ENCODE peak calls at places on chromosomes 16 and 17, in five cellular contexts. C is A549, N is K562, M is GM12878, E is H1. T is an unnamed sample.
A peak's percentile ranks its signal among the peaks of the same experiment; 100 is the strongest.

GRCh38 chr17:70913086-70913485 is 743.8 kb downstream of the KCNJ2 start:
- DNase-seq in E (no peak), M (no peak), N (no peak), C (no peak), T (no peak)

GRCh38 chr17:59561042-59561441 is 4.4 kb upstream of the DHX40 start:
- DNase-seq in N (peak; percentile 71), E (no peak), M (no peak), C (peak; percentile 56), T (peak; percentile 49)

GRCh38 chr16:35252356-35252936 is 1793.0 kb downstream of the TP53TG3F start:
- DNase-seq in C (no peak), N (no peak), E (no peak), M (no peak), T (no peak)

GRCh38 chr17:8506145-8506544 is 70.5 kb downstream of the NDEL1 start:
- DNase-seq in N (no peak), C (no peak), E (no peak), M (no peak), T (no peak)

GRCh38 chr16:48617104-48617503 is 7.1 kb upstream of the N4BP1 start:
- DNase-seq in E (no peak), N (no peak), M (no peak), C (no peak), T (no peak)

GRCh38 chr16:86862596-86862995 is 284.2 kb downstream of the FOXL1 start:
- DNase-seq in E (no peak), C (no peak), N (no peak), M (no peak), T (no peak)

GRCh38 chr17:18246880-18247612 is 11.5 kb downstream of the FLII start:
- DNase-seq in M (no peak), E (peak; percentile 98), N (peak; percentile 89), C (peak; percentile 86), T (no peak)

GRCh38 chr16:86752582-86753175 is 174.3 kb downstream of the FOXL1 start:
- DNase-seq in E (no peak), M (no peak), N (peak; percentile 14), C (no peak), T (no peak)

GRCh38 chr17:32551186-32551955 is 64.6 kb downstream of the CDK5R1 start:
- DNase-seq in C (no peak), N (no peak), E (no peak), M (peak; percentile 71), T (no peak)

GRCh38 chr16:57802635-57803412 is 533 bp upstream of the KIFC3 start:
- DNase-seq in E (peak; percentile 62), N (peak; percentile 69), M (no peak), C (no peak), T (peak; percentile 67)

GRCh38 chr17:80761421-80761871 is 216.8 kb downstream of the RPTOR start:
- DNase-seq in M (no peak), E (no peak), C (peak; percentile 55), N (no peak), T (no peak)

GRCh38 chr16:69188716-69189115 is 1.8 kb downstream of the SNTB2 start:
- DNase-seq in M (no peak), E (no peak), N (no peak), C (peak; percentile 18), T (no peak)

GRCh38 chr16:24847358-24847664 is 1.5 kb downstream of the SLC5A11 start:
- DNase-seq in E (no peak), N (no peak), M (no peak), C (no peak), T (no peak)

GRCh38 chr17:1639549-1639948 is 6.0 kb downstream of the SCARF1 start:
- DNase-seq in E (no peak), C (no peak), M (no peak), N (no peak), T (no peak)

GRCh38 chr17:82693168-82693867 is 5.2 kb downstream of the RAB40B start:
- DNase-seq in N (no peak), E (no peak), M (no peak), C (no peak), T (no peak)

GRCh38 chr16:75486014-75486404 is 9.2 kb downstream of the CHST6 start:
- DNase-seq in E (no peak), C (no peak), M (no peak), N (no peak), T (no peak)

GRCh38 chr16:10494343-10495030 is 85.9 kb downstream of the EMP2 start:
- DNase-seq in E (no peak), C (no peak), N (no peak), M (no peak), T (no peak)

GRCh38 chr17:3704931-3705717 is 9.2 kb upstream of the P2RX5 start:
- DNase-seq in E (no peak), C (no peak), M (no peak), N (no peak), T (no peak)

GRCh38 chr17:3715296-3715695 is 8.4 kb upstream of the HASPIN start:
- DNase-seq in M (no peak), C (no peak), N (no peak), E (no peak), T (no peak)

GRCh38 chr17:3712811-3713463 is 10.8 kb upstream of the HASPIN start:
- DNase-seq in E (no peak), N (peak; percentile 55), C (no peak), M (peak; percentile 37), T (no peak)

GRCh38 chr17:3710951-3711383 is 12.7 kb upstream of the HASPIN start:
- DNase-seq in M (peak; percentile 100), C (no peak), N (no peak), E (no peak), T (no peak)
- TF ChIP-seq RFX5 in M (no peak), C (no peak), N (no peak), E (no peak), T (no peak)

GRCh38 chr16:85187447-85187846 is 75.2 kb upstream of the CIBAR2 start:
- DNase-seq in E (peak; percentile 69), M (no peak), N (no peak), C (no peak), T (no peak)
- TF ChIP-seq KDM1A in E (no peak), M (no peak), N (no peak), C (no peak), T (no peak)

GRCh38 chr17:76121932-76122383 is 18.4 kb upstream of the EXOC7 start:
- DNase-seq in C (no peak), N (no peak), E (peak; percentile 79), M (no peak), T (no peak)
- TF ChIP-seq RFX5 in C (no peak), N (no peak), E (no peak), M (no peak), T (no peak)

GRCh38 chr16:4379001-4379688 is 7.5 kb downstream of the VASN start:
- DNase-seq in M (no peak), C (no peak), N (no peak), E (no peak), T (no peak)
- TF ChIP-seq KDM1A in M (no peak), C (no peak), N (no peak), E (no peak), T (no peak)

GRCh38 chr17:44759916-44760243 is 1.1 kb downstream of the ADAM11 start:
- DNase-seq in N (no peak), M (no peak), C (no peak), E (peak; percentile 50), T (no peak)

GRCh38 chr17:44757918-44758413 is 822 bp upstream of the ADAM11 start:
- DNase-seq in E (no peak), N (no peak), M (no peak), C (no peak), T (no peak)

GRCh38 chr17:44760474-44761308 is 1.9 kb downstream of the ADAM11 start:
- DNase-seq in C (no peak), N (no peak), E (no peak), M (no peak), T (no peak)

GRCh38 chr17:44758414-44759095 is at the start of gene ADAM11:
- DNase-seq in C (peak; percentile 74), N (no peak), M (no peak), E (peak; percentile 80), T (no peak)

GRCh38 chr17:44759096-44759915 is 518 bp downstream of the ADAM11 start:
- DNase-seq in N (no peak), E (no peak), M (no peak), C (no peak), T (no peak)
- TF ChIP-seq RFX5 in N (no peak), E (no peak), M (no peak), C (no peak), T (no peak)

DNA sequence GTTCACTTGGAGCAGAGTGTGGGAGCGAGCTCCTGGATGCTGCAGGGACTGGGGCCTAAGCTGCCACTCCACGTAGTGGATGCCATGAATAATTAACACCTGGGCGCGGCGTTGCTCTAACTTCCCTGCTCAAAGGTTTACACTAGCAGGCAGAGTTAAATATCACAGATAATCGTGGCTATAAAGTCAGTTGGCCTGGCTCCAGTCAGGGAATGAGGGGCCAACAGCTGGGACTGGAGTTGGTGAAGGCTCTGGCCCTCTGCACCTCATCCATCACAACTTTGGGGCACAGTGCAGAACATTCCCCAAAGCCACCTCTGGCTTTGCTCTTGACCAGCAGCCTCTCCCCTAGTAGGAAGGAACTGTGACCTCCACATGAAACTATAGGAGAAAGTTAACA is 10.9 kb downstream of the HOXB4 start:
- DNase-seq in N (no peak), M (no peak), C (no peak), E (no peak), T (no peak)
- TF ChIP-seq KDM1A in N (no peak), M (no peak), C (no peak), E (no peak), T (no peak)

GRCh38 chr17:19270951-19271611 is 33.9 kb downstream of the EPN2 start:
- DNase-seq in N (peak; percentile 69), M (peak; percentile 37), E (no peak), C (no peak), T (no peak)
- TF ChIP-seq RFX5 in N (no peak), M (peak; percentile 22), E (no peak), C (no peak), T (no peak)

GRCh38 chr16:85385463-85386331 is 227.4 kb upstream of the GSE1 start:
- DNase-seq in E (peak; percentile 44), M (no peak), N (peak; percentile 59), C (no peak), T (peak; percentile 54)
- TF ChIP-seq KDM1A in E (no peak), M (no peak), N (no peak), C (no peak), T (peak; percentile 57)

GRCh38 chr17:55304171-55304859 is 39.6 kb downstream of the HLF start:
- DNase-seq in E (no peak), N (no peak), M (no peak), C (no peak), T (no peak)
- TF ChIP-seq RFX5 in E (no peak), N (no peak), M (no peak), C (no peak), T (no peak)

GRCh38 chr16:17964196-17964595 is 372.3 kb downstream of the NPIPA8 start:
- DNase-seq in E (no peak), N (no peak), C (no peak), M (no peak), T (no peak)

GRCh38 chr16:17963185-17963836 is 373.2 kb downstream of the NPIPA8 start:
- DNase-seq in M (peak; percentile 66), N (no peak), E (no peak), C (no peak), T (no peak)

GRCh38 chr16:17970366-17970765 is 366.2 kb downstream of the NPIPA8 start:
- DNase-seq in M (no peak), N (no peak), E (no peak), C (no peak), T (no peak)

GRCh38 chr16:17962726-17963125 is 373.8 kb downstream of the NPIPA8 start:
- DNase-seq in C (no peak), M (no peak), E (no peak), N (no peak), T (no peak)

GRCh38 chr16:17965131-17965530 is 371.4 kb downstream of the NPIPA8 start:
- DNase-seq in M (no peak), C (no peak), N (no peak), E (no peak), T (no peak)
- TF ChIP-seq KDM1A in M (no peak), C (no peak), N (no peak), E (no peak), T (no peak)